ENCODE peak calls at places on chromosomes 1 and 21, in six cellular contexts. X, K, V, C, A and T are unnamed samples.

GRCh38 chr1:109626682-109627408 is 7.2 kb downstream of the AMPD2 start:
- DNase-seq in X (no peak), K (no peak), V (no peak), C (no peak), A (no peak), T (no peak)

GRCh38 chr1:173520799-173521198 is 43.7 kb downstream of the PRDX6 start:
- DNase-seq in X (no peak), K (no peak), V (no peak), C (no peak), A (no peak), T (no peak)

GRCh38 chr1:209797978-209798639 is 7.8 kb downstream of the IRF6 start:
- DNase-seq in X (no peak), K (no peak), V (peak; percentile 50), C (no peak), A (no peak), T (no peak)

GRCh38 chr1:90400121-90400520 is 317.0 kb downstream of the BARHL2 start:
- DNase-seq in X (no peak), K (no peak), V (peak; percentile 74), C (no peak), A (no peak), T (no peak)

GRCh38 chr1:7608628-7609295 is 162.3 kb upstream of the VAMP3 start:
- DNase-seq in X (no peak), K (no peak), V (no peak), C (no peak), A (peak; percentile 44), T (no peak)

GRCh38 chr21:36156815-36157670 is at the start of gene DOP1B:
- DNase-seq in X (no peak), K (no peak), V (no peak), C (no peak), A (no peak), T (peak; percentile 49)

GRCh38 chr1:176786274-176786673 is 323.3 kb downstream of the PAPPA2 start:
- DNase-seq in X (no peak), K (no peak), V (no peak), C (no peak), A (no peak), T (no peak)

GRCh38 chr1:239786464-239786863 is 305.2 kb upstream of the FMN2 start:
- DNase-seq in X (no peak), K (no peak), V (no peak), C (no peak), A (no peak), T (no peak)

GRCh38 chr1:99503276-99503747 is 142.6 kb upstream of the PALMD start:
- DNase-seq in X (no peak), K (no peak), V (peak; percentile 50), C (peak; percentile 18), A (no peak), T (no peak)

GRCh38 chr1:90494748-90495282 is 222.3 kb downstream of the BARHL2 start:
- DNase-seq in X (no peak), K (no peak), V (no peak), C (no peak), A (no peak), T (no peak)

GRCh38 chr1:185262151-185262550 is 54.9 kb downstream of the IVNS1ABP start:
- DNase-seq in X (no peak), K (no peak), V (no peak), C (no peak), A (no peak), T (no peak)

GRCh38 chr1:145995148-145995851 is 1.1 kb downstream of the TXNIP start:
- DNase-seq in X (no peak), K (no peak), V (no peak), C (no peak), A (peak; percentile 25), T (peak; percentile 15)

GRCh38 chr21:40681164-40681859 is 165.6 kb downstream of the DSCAM start:
- DNase-seq in X (no peak), K (no peak), V (no peak), C (no peak), A (no peak), T (no peak)

GRCh38 chr1:161706116-161706482 is 930 bp upstream of the FCRLA start:
- DNase-seq in X (no peak), K (peak; percentile 46), V (no peak), C (no peak), A (no peak), T (no peak)

GRCh38 chr1:151838491-151839412 is 868 bp downstream of the C2CD4D start:
- DNase-seq in X (no peak), K (no peak), V (no peak), C (no peak), A (no peak), T (no peak)

GRCh38 chr1:174761257-174761760 is 238.4 kb upstream of the CACYBP start:
- DNase-seq in X (no peak), K (no peak), V (no peak), C (no peak), A (no peak), T (no peak)

GRCh38 chr1:173438655-173439054 is 38.5 kb upstream of the PRDX6 start:
- DNase-seq in X (no peak), K (no peak), V (no peak), C (no peak), A (no peak), T (no peak)

GRCh38 chr1:166975361-166976129 is at the start of gene ILDR2:
- DNase-seq in X (peak; percentile 55), K (no peak), V (peak; percentile 28), C (peak; percentile 46), A (peak; percentile 83), T (peak; percentile 73)

GRCh38 chr1:182702826-182703524 is 18.6 kb upstream of the RGS8 start:
- DNase-seq in X (no peak), K (no peak), V (no peak), C (no peak), A (no peak), T (no peak)

GRCh38 chr1:182698977-182699672 is 14.7 kb upstream of the RGS8 start:
- DNase-seq in X (no peak), K (no peak), V (peak; percentile 26), C (peak; percentile 28), A (no peak), T (no peak)

GRCh38 chr1:182699673-182700350 is 15.4 kb upstream of the RGS8 start:
- DNase-seq in X (no peak), K (no peak), V (peak; percentile 17), C (no peak), A (no peak), T (no peak)

GRCh38 chr1:182703539-182703938 is 19.2 kb upstream of the RGS8 start:
- DNase-seq in X (no peak), K (no peak), V (no peak), C (no peak), A (no peak), T (no peak)

GRCh38 chr1:182700351-182700709 is 15.9 kb upstream of the RGS8 start:
- DNase-seq in X (no peak), K (no peak), V (no peak), C (no peak), A (no peak), T (no peak)
- TF ChIP-seq CTCF in X (no peak), K (no peak), V (no peak), C (no peak), A (no peak), T (no peak)

GRCh38 chr1:40665335-40666171 is at the start of gene RIMS3:
- DNase-seq in X (peak; percentile 88), K (no peak), V (peak; percentile 17), C (peak; percentile 91), A (peak; percentile 97), T (peak; percentile 92)
- TF ChIP-seq CTCF in X (peak; percentile 24), K (no peak), V (no peak), C (no peak), A (no peak), T (no peak)

DNA sequence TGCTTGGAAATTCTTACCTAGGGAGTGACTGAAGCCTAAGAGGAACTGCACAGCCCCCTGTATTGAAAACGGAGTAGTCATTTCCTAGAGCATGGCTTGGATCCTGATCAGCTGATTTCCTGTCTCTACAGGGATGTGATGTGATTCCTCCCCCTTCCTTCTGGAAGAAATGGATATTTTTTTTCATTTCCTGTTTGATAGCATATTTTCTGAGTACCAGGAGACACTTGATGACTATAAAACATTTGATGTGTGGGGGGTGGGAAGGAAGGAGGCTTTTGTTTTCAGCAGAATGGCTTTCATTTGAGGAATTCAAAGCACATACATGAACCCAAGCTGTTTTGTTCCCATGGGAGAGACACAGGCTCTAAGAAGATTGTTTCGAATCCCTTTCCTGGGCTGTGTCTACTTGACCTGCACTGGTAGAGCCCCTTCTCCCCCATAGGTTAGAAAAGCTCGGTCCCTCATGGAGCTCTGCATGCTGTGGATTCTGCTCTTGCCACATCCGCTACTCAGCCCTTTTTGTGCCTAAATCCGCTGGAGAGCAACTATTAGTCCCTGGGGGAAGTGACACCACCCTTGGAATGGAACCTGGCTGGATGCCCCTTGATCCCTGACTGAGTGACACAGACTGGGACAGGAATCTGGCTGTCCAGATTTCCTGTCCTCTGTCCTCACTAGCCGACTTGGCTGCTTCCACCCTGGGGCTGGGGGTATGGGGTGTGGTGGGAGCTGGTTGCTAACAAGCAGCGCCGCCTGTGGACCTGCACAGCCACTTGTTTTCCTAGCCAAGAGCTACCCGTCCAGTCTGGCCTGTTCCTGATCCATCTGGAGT is 71.8 kb upstream of the MACF1 start:
- DNase-seq in X (peak; percentile 85), K (no peak), V (peak; percentile 51), C (no peak), A (peak; percentile 62), T (peak; percentile 60)
- TF ChIP-seq CTCF in X (peak; percentile 38), K (no peak), V (no peak), C (no peak), A (no peak), T (peak; percentile 26)

DNA sequence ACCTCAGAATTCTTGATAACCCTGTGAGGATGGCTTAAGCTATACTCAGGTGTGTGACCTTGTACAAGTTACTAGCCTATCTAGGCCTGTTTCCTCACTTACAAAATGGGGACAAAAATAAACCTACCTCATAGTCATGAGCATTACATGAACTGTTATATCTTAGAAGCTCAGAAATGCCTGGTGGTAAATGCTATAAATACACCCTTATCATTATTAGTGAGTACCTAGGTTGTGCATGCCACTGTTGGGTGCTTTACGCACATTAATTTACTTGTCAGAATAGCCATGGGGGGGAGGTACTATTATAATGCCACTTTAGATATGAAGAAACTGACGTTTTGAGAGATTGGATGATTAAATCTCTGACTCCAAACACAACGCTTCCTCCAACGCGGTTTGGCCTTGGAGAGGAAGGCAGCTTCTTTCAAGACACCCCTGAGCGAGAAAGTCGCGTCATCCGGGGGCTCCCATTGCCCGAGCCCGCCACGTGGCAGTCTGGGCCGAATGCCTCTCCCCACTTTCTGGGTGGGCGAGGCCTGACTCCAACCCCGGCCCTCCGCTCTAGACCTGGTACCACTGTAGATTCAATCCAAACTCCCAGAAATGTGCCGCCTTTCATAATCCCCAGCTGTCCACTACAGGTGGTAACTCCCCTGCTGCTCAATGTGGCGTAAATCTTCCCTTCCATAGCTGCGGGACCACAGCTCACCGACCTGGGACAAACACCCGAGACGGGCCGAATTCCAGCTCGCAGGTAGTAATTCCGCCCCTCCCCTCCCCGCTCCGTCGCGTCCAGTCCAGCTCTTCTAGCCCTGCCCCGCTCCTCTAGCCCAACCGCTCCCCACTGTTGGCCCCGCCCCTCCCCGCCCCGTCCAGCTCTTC is 773 bp upstream of the RAD54L start:
- DNase-seq in X (no peak), K (no peak), V (peak; percentile 42), C (no peak), A (peak; percentile 66), T (no peak)
- TF ChIP-seq CTCF in X (no peak), K (no peak), V (no peak), C (no peak), A (no peak), T (no peak)

DNA sequence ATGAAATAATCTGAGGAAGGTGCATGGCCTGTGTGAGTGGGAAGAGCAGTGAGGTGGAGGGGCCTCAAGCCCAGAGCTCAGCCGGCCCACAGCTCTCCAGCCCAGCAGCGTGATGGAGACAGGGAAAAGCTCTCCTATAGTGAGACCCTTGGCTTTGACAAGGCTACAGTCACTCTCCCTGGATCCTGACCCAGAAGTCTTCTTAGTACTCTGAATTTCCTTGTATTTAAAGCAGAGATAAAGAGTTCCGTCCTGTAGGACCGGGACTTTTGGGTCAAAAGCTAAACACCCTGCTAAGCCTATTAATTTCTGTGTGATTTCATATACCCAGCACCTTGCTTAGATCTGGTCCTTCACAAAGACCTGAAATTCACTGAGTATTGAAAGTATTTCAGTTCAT is 48.2 kb upstream of the F3 start:
- DNase-seq in X (no peak), K (no peak), V (no peak), C (no peak), A (no peak), T (no peak)
- TF ChIP-seq CTCF in X (no peak), K (no peak), V (no peak), C (no peak), A (no peak), T (no peak)